ENCODE peak calls at places on chromosome 10, in eight cellular contexts. J is stimulated activated CD8-positive, alpha-beta memory T cell treated with anti-CD3 and anti-CD28 coated beads, Interleukin-15, amount 100 ng/mL, for 24 hours; K is bronchial epithelial cell; V is ELF-1; Q is skeletal muscle cell; M is left kidney; C is germinal center; Z is anterior cingulate cortex. T is an unnamed sample.

GRCh38 chr10:110498982-110499795 is 1.5 kb downstream of the DUSP5 start:
- DNase-seq in J (no peak), K (peak), V (peak), Q (peak), M (peak), C (no peak), Z (no peak), T (no peak)

GRCh38 chr10:132211246-132211645 is 24.5 kb downstream of the DPYSL4 start:
- DNase-seq in J (no peak), K (no peak), V (no peak), Q (no peak), M (no peak), C (no peak), Z (no peak), T (no peak)

GRCh38 chr10:102009801-102010425 is 46.1 kb downstream of the ARMH3 start:
- DNase-seq in J (no peak), K (peak), V (peak), Q (peak), M (peak), C (peak), Z (no peak), T (peak)

GRCh38 chr10:6222755-6223154 is 20.0 kb downstream of the PFKFB3 start:
- DNase-seq in J (no peak), K (no peak), V (no peak), Q (no peak), M (no peak), C (no peak), Z (no peak), T (no peak)

GRCh38 chr10:99234739-99235468 is 748 bp downstream of the HPSE2 start:
- DNase-seq in J (no peak), K (no peak), V (peak), Q (no peak), M (peak), C (no peak), Z (no peak), T (no peak)

GRCh38 chr10:113454341-113455061 is 98.4 kb upstream of the HABP2 start:
- DNase-seq in J (no peak), K (peak), V (peak), Q (no peak), M (peak), C (peak), Z (peak), T (no peak)

GRCh38 chr10:3780766-3781457 is 4.1 kb downstream of the KLF6 start:
- DNase-seq in J (no peak), K (peak), V (no peak), Q (no peak), M (no peak), C (no peak), Z (no peak), T (no peak)

GRCh38 chr10:62459072-62459471 is 84.9 kb downstream of the ZNF365 start:
- DNase-seq in J (no peak), K (no peak), V (no peak), Q (no peak), M (peak), C (no peak), Z (no peak), T (no peak)

GRCh38 chr10:119642556-119643111 is 8.5 kb upstream of the BAG3 start:
- DNase-seq in J (no peak), K (no peak), V (no peak), Q (no peak), M (no peak), C (no peak), Z (no peak), T (no peak)

GRCh38 chr10:17021661-17022060 is 108.0 kb downstream of the CUBN start:
- DNase-seq in J (no peak), K (no peak), V (peak), Q (no peak), M (no peak), C (no peak), Z (no peak), T (no peak)

GRCh38 chr10:68184546-68184945 is 47.4 kb downstream of the ATOH7 start:
- DNase-seq in J (no peak), K (no peak), V (peak), Q (no peak), M (peak), C (no peak), Z (no peak), T (no peak)

GRCh38 chr10:96377816-96378294 is 19.1 kb upstream of the OPALIN start:
- DNase-seq in J (no peak), K (no peak), V (peak), Q (no peak), M (no peak), C (no peak), Z (no peak), T (peak)

GRCh38 chr10:48447356-48448215 is 141.1 kb downstream of the MAPK8 start:
- DNase-seq in J (no peak), K (no peak), V (no peak), Q (no peak), M (no peak), C (no peak), Z (no peak), T (no peak)

GRCh38 chr10:12401466-12401865 is 52.1 kb downstream of the CAMK1D start:
- DNase-seq in J (no peak), K (no peak), V (no peak), Q (no peak), M (no peak), C (no peak), Z (no peak), T (no peak)

GRCh38 chr10:121845044-121845784 is 82.6 kb downstream of the ATE1 start:
- DNase-seq in J (no peak), K (no peak), V (no peak), Q (no peak), M (no peak), C (no peak), Z (no peak), T (no peak)

GRCh38 chr10:49575489-49576072 is 34.5 kb upstream of the SLC18A3 start:
- DNase-seq in J (no peak), K (no peak), V (no peak), Q (no peak), M (no peak), C (no peak), Z (no peak), T (no peak)

GRCh38 chr10:14945097-14945496 is 8.8 kb downstream of the DCLRE1C start:
- DNase-seq in J (no peak), K (peak), V (no peak), Q (no peak), M (no peak), C (no peak), Z (no peak), T (no peak)

GRCh38 chr10:100767428-100767779 is 22.0 kb downstream of the PAX2 start:
- DNase-seq in J (no peak), K (no peak), V (no peak), Q (no peak), M (no peak), C (no peak), Z (no peak), T (no peak)

GRCh38 chr10:89283174-89283987 is 18.5 kb upstream of the IFIT2 start:
- DNase-seq in J (no peak), K (peak), V (peak), Q (no peak), M (peak), C (no peak), Z (no peak), T (no peak)

GRCh38 chr10:8053446-8054242 is 844 bp upstream of the GATA3 start:
- DNase-seq in J (peak), K (peak), V (peak), Q (peak), M (peak), C (peak), Z (peak), T (no peak)

GRCh38 chr10:123458933-123459332 is 207.2 kb upstream of the GPR26 start:
- DNase-seq in J (no peak), K (no peak), V (no peak), Q (no peak), M (no peak), C (no peak), Z (no peak), T (no peak)

GRCh38 chr10:105950410-105950809 is 1214.1 kb downstream of the SORCS1 start:
- DNase-seq in J (no peak), K (peak), V (peak), Q (peak), M (peak), C (peak), Z (peak), T (no peak)

GRCh38 chr10:130439796-130440195 is 303.6 kb downstream of the GLRX3 start:
- DNase-seq in J (no peak), K (no peak), V (no peak), Q (no peak), M (no peak), C (no peak), Z (no peak), T (no peak)

GRCh38 chr10:22250897-22251605 is 33.2 kb upstream of the EBLN1 start:
- DNase-seq in J (no peak), K (peak), V (no peak), Q (no peak), M (peak), C (no peak), Z (no peak), T (no peak)

GRCh38 chr10:5663692-5664427 is 2.5 kb downstream of the ASB13 start:
- DNase-seq in J (no peak), K (no peak), V (peak), Q (no peak), M (no peak), C (no peak), Z (no peak), T (no peak)

GRCh38 chr10:15387021-15387420 is 15.9 kb upstream of the FAM171A1 start:
- DNase-seq in J (no peak), K (no peak), V (no peak), Q (no peak), M (peak), C (no peak), Z (no peak), T (no peak)

GRCh38 chr10:86261933-86262665 is 104.5 kb downstream of the GRID1 start:
- DNase-seq in J (no peak), K (peak), V (peak), Q (no peak), M (peak), C (peak), Z (no peak), T (no peak)

GRCh38 chr10:8130973-8131911 is 76.8 kb downstream of the GATA3 start:
- DNase-seq in J (no peak), K (peak), V (no peak), Q (no peak), M (no peak), C (no peak), Z (no peak), T (peak)

GRCh38 chr10:104642311-104643022 is 1.4 kb downstream of the SORCS3 start:
- DNase-seq in J (no peak), K (peak), V (peak), Q (no peak), M (peak), C (peak), Z (peak), T (no peak)

GRCh38 chr10:129035052-129035805 is 431.8 kb upstream of the MGMT start:
- DNase-seq in J (no peak), K (no peak), V (no peak), Q (no peak), M (peak), C (no peak), Z (no peak), T (no peak)

GRCh38 chr10:124230586-124231187 is 137.3 kb upstream of the CHST15 start:
- DNase-seq in J (no peak), K (no peak), V (no peak), Q (no peak), M (no peak), C (no peak), Z (no peak), T (no peak)

GRCh38 chr10:132626019-132626760 is 88.6 kb downstream of the INPP5A start:
- DNase-seq in J (no peak), K (no peak), V (no peak), Q (no peak), M (no peak), C (no peak), Z (no peak), T (no peak)

GRCh38 chr10:27783660-27784059 is 38.0 kb upstream of the MKX start:
- DNase-seq in J (no peak), K (peak), V (peak), Q (peak), M (peak), C (no peak), Z (no peak), T (peak)

GRCh38 chr10:98486421-98486820 is 39.7 kb upstream of the HPS1 start:
- DNase-seq in J (no peak), K (peak), V (no peak), Q (peak), M (no peak), C (no peak), Z (no peak), T (no peak)

GRCh38 chr10:110003524-110003885 is 4.3 kb upstream of the ADD3 start:
- DNase-seq in J (no peak), K (no peak), V (no peak), Q (no peak), M (no peak), C (no peak), Z (no peak), T (no peak)

T was measured in non-pigmented ciliary epithelial cell.